ENCODE peak calls at places on chromosomes 2 and 18, in four cellular contexts. One of them, this sample, is unnamed.

GRCh38 chr2:187138240-187138639 is 289.3 kb upstream of the ZSWIM2 start:
- DNase-seq in CD8-positive, alpha-beta T cell: no peak
- DNase-seq in anterior cingulate cortex: no peak
- DNase-seq in glutamatergic neuron: peak
- DNase-seq in this sample: no peak

GRCh38 chr2:157261199-157261782 is 3.8 kb downstream of the GALNT5 start:
- DNase-seq in CD8-positive, alpha-beta T cell: no peak
- DNase-seq in glutamatergic neuron: no peak
- DNase-seq in anterior cingulate cortex: no peak
- DNase-seq in this sample: no peak

GRCh38 chr2:20135631-20136050 is 84.2 kb upstream of the LAPTM4A start:
- DNase-seq in anterior cingulate cortex: no peak
- DNase-seq in CD8-positive, alpha-beta T cell: no peak
- DNase-seq in glutamatergic neuron: peak
- DNase-seq in this sample: peak

GRCh38 chr18:80076379-80076778 is 32.7 kb upstream of the ADNP2 start:
- DNase-seq in CD8-positive, alpha-beta T cell: no peak
- DNase-seq in anterior cingulate cortex: no peak
- DNase-seq in glutamatergic neuron: no peak
- DNase-seq in this sample: no peak

GRCh38 chr18:22015156-22015555 is 154.2 kb upstream of the GATA6 start:
- DNase-seq in CD8-positive, alpha-beta T cell: no peak
- DNase-seq in glutamatergic neuron: no peak
- DNase-seq in anterior cingulate cortex: no peak
- DNase-seq in this sample: no peak

GRCh38 chr18:50183556-50183955 is 11.4 kb downstream of the MYO5B start:
- DNase-seq in anterior cingulate cortex: no peak
- DNase-seq in CD8-positive, alpha-beta T cell: no peak
- DNase-seq in glutamatergic neuron: no peak
- DNase-seq in this sample: no peak

GRCh38 chr18:61797691-61798590 is 94.9 kb downstream of the RNF152 start:
- DNase-seq in anterior cingulate cortex: no peak
- DNase-seq in glutamatergic neuron: no peak
- DNase-seq in CD8-positive, alpha-beta T cell: no peak
- DNase-seq in this sample: no peak

GRCh38 chr18:70907673-70908072 is 618.8 kb downstream of the SOCS6 start:
- DNase-seq in anterior cingulate cortex: no peak
- DNase-seq in CD8-positive, alpha-beta T cell: no peak
- DNase-seq in glutamatergic neuron: no peak
- DNase-seq in this sample: peak

GRCh38 chr2:239057533-239057932 is 209.6 kb downstream of the TWIST2 start:
- DNase-seq in CD8-positive, alpha-beta T cell: no peak
- DNase-seq in glutamatergic neuron: no peak
- DNase-seq in anterior cingulate cortex: no peak
- DNase-seq in this sample: no peak

GRCh38 chr2:119005081-119005480 is 63.1 kb downstream of the MARCO start:
- DNase-seq in anterior cingulate cortex: no peak
- DNase-seq in CD8-positive, alpha-beta T cell: peak
- DNase-seq in glutamatergic neuron: no peak
- DNase-seq in this sample: no peak

GRCh38 chr18:63297678-63298392 is 21.7 kb downstream of the BCL2 start:
- DNase-seq in anterior cingulate cortex: peak
- DNase-seq in glutamatergic neuron: no peak
- DNase-seq in CD8-positive, alpha-beta T cell: no peak
- DNase-seq in this sample: peak

GRCh38 chr2:69196327-69197117 is 183.5 kb downstream of the ANTXR1 start:
- DNase-seq in glutamatergic neuron: no peak
- DNase-seq in CD8-positive, alpha-beta T cell: no peak
- DNase-seq in anterior cingulate cortex: no peak
- DNase-seq in this sample: no peak

GRCh38 chr2:152523091-152523490 is 188.1 kb downstream of the FMNL2 start:
- DNase-seq in glutamatergic neuron: no peak
- DNase-seq in anterior cingulate cortex: no peak
- DNase-seq in CD8-positive, alpha-beta T cell: no peak
- DNase-seq in this sample: no peak

GRCh38 chr2:127191331-127192219 is 28.5 kb downstream of the CYP27C1 start:
- DNase-seq in glutamatergic neuron: no peak
- DNase-seq in CD8-positive, alpha-beta T cell: no peak
- DNase-seq in anterior cingulate cortex: no peak
- DNase-seq in this sample: no peak

GRCh38 chr2:178530625-178531142 is 50.4 kb downstream of the PLEKHA3 start:
- DNase-seq in anterior cingulate cortex: no peak
- DNase-seq in glutamatergic neuron: no peak
- DNase-seq in CD8-positive, alpha-beta T cell: no peak
- DNase-seq in this sample: no peak

GRCh38 chr2:211928186-211928585 is 610.4 kb downstream of the ERBB4 start:
- DNase-seq in anterior cingulate cortex: no peak
- DNase-seq in CD8-positive, alpha-beta T cell: no peak
- DNase-seq in glutamatergic neuron: no peak
- DNase-seq in this sample: no peak

GRCh38 chr2:153133716-153134115 is 344.8 kb downstream of the RPRM start:
- DNase-seq in CD8-positive, alpha-beta T cell: no peak
- DNase-seq in anterior cingulate cortex: no peak
- DNase-seq in glutamatergic neuron: no peak
- DNase-seq in this sample: no peak

GRCh38 chr2:88136817-88137216 is 9.0 kb upstream of the FABP1 start:
- DNase-seq in CD8-positive, alpha-beta T cell: no peak
- DNase-seq in anterior cingulate cortex: peak
- DNase-seq in glutamatergic neuron: no peak
- DNase-seq in this sample: peak

GRCh38 chr2:38201784-38202183 is 125.8 kb upstream of the CYP1B1 start:
- DNase-seq in anterior cingulate cortex: no peak
- DNase-seq in glutamatergic neuron: no peak
- DNase-seq in CD8-positive, alpha-beta T cell: no peak
- DNase-seq in this sample: no peak

GRCh38 chr18:12092398-12093229 is 1.0 kb upstream of the ANKRD62 start:
- DNase-seq in anterior cingulate cortex: no peak
- DNase-seq in glutamatergic neuron: no peak
- DNase-seq in CD8-positive, alpha-beta T cell: no peak
- DNase-seq in this sample: no peak

GRCh38 chr2:118221952-118222594 is 133.8 kb downstream of the INSIG2 start:
- DNase-seq in anterior cingulate cortex: no peak
- DNase-seq in glutamatergic neuron: no peak
- DNase-seq in CD8-positive, alpha-beta T cell: no peak
- DNase-seq in this sample: no peak

GRCh38 chr2:138831154-138831553 is 51.0 kb upstream of the NXPH2 start:
- DNase-seq in anterior cingulate cortex: no peak
- DNase-seq in CD8-positive, alpha-beta T cell: no peak
- DNase-seq in glutamatergic neuron: no peak
- DNase-seq in this sample: no peak

GRCh38 chr18:73503326-73503725 is 635.5 kb upstream of the NETO1 start:
- DNase-seq in anterior cingulate cortex: no peak
- DNase-seq in CD8-positive, alpha-beta T cell: no peak
- DNase-seq in glutamatergic neuron: no peak
- DNase-seq in this sample: no peak

GRCh38 chr18:6401687-6402086 is 13.0 kb downstream of the L3MBTL4 start:
- DNase-seq in CD8-positive, alpha-beta T cell: no peak
- DNase-seq in anterior cingulate cortex: no peak
- DNase-seq in glutamatergic neuron: peak
- DNase-seq in this sample: no peak

GRCh38 chr18:37419272-37419671 is 146.3 kb downstream of the CELF4 start:
- DNase-seq in glutamatergic neuron: no peak
- DNase-seq in CD8-positive, alpha-beta T cell: no peak
- DNase-seq in anterior cingulate cortex: no peak
- DNase-seq in this sample: no peak

GRCh38 chr2:58686757-58687156 is 445.6 kb upstream of the FANCL start:
- DNase-seq in anterior cingulate cortex: no peak
- DNase-seq in glutamatergic neuron: no peak
- DNase-seq in CD8-positive, alpha-beta T cell: no peak
- DNase-seq in this sample: no peak

GRCh38 chr2:127154396-127154795 is 47.4 kb upstream of the BIN1 start:
- DNase-seq in CD8-positive, alpha-beta T cell: peak
- DNase-seq in glutamatergic neuron: no peak
- DNase-seq in anterior cingulate cortex: no peak
- DNase-seq in this sample: no peak

GRCh38 chr18:59024829-59025228 is 114.9 kb upstream of the SEC11C start:
- DNase-seq in CD8-positive, alpha-beta T cell: no peak
- DNase-seq in glutamatergic neuron: no peak
- DNase-seq in anterior cingulate cortex: no peak
- DNase-seq in this sample: no peak

GRCh38 chr2:52520646-52521045 is 1247.0 kb upstream of the CHAC2 start:
- DNase-seq in anterior cingulate cortex: no peak
- DNase-seq in glutamatergic neuron: no peak
- DNase-seq in CD8-positive, alpha-beta T cell: no peak
- DNase-seq in this sample: no peak

GRCh38 chr2:128832946-128833560 is 514.4 kb upstream of the HS6ST1 start:
- DNase-seq in anterior cingulate cortex: no peak
- DNase-seq in glutamatergic neuron: no peak
- DNase-seq in CD8-positive, alpha-beta T cell: no peak
- DNase-seq in this sample: no peak

GRCh38 chr2:173161516-173161915 is 85.9 kb downstream of the MAP3K20 start:
- DNase-seq in CD8-positive, alpha-beta T cell: no peak
- DNase-seq in anterior cingulate cortex: no peak
- DNase-seq in glutamatergic neuron: no peak
- DNase-seq in this sample: no peak

GRCh38 chr2:61993422-61994024 is 88.0 kb downstream of the COMMD1 start:
- DNase-seq in anterior cingulate cortex: no peak
- DNase-seq in glutamatergic neuron: no peak
- DNase-seq in CD8-positive, alpha-beta T cell: no peak
- DNase-seq in this sample: no peak

This sample was measured in hippocampal formation.